ENCODE peak calls at places on chromosome 20, in four cellular contexts. H is K562, K is HepG2, P is A549. M is an unnamed sample. For H3K9me3, the result is how much of the 10 kb centered on the place peaks cover.

GRCh38 chr20:19697415-19697814 is 60.6 kb upstream of the RIN2 start:
- DNase-seq in H (no peak), K (no peak), P (no peak), M (no peak)

GRCh38 chr20:46371656-46372055 is 34.8 kb downstream of the ELMO2 start:
- DNase-seq in H (no peak), K (no peak), P (no peak), M (no peak)

GRCh38 chr20:48132834-48133233 is 347.6 kb upstream of the SULF2 start:
- DNase-seq in H (no peak), K (no peak), P (no peak), M (no peak)

GRCh38 chr20:10217517-10218410 is 866 bp upstream of the SNAP25 start:
- DNase-seq in H (no peak), K (no peak), P (peak), M (peak)

GRCh38 chr20:49247169-49247734 is 28.0 kb downstream of the DDX27 start:
- DNase-seq in H (no peak), K (no peak), P (no peak), M (no peak)

GRCh38 chr20:30611239-30611984 is 646.1 kb upstream of the DEFB115 start:
- DNase-seq in H (no peak), K (no peak), P (no peak), M (no peak)

GRCh38 chr20:44572551-44573500 is 9.6 kb upstream of the PKIG start:
- DNase-seq in H (no peak), K (no peak), P (no peak), M (no peak)

GRCh38 chr20:35820715-35821114 is 48.9 kb downstream of the PHF20 start:
- DNase-seq in H (no peak), K (no peak), P (no peak), M (no peak)

GRCh38 chr20:13671500-13672288 is 33.0 kb upstream of the TASP1 start:
- DNase-seq in H (no peak), K (no peak), P (no peak), M (no peak)

GRCh38 chr20:4791121-4791520 is 69.4 kb downstream of the PRND start:
- DNase-seq in H (no peak), K (no peak), P (no peak), M (no peak)

GRCh38 chr20:32820000-32820697 is 395 bp downstream of the MAPRE1 start:
- DNase-seq in H (peak), K (peak), P (peak), M (no peak)

GRCh38 chr20:9503530-9504251 is 10.7 kb upstream of the LAMP5 start:
- DNase-seq in H (no peak), K (no peak), P (no peak), M (no peak)

GRCh38 chr20:25622450-25623224 is 1.2 kb downstream of the NANP start:
- DNase-seq in H (no peak), K (peak), P (no peak), M (no peak)
- H3K9me3 ChIP-seq in H (under half), K (under half), P (under half), M (under half)

GRCh38 chr20:59159091-59159821 is 4.4 kb upstream of the ZNF831 start:
- DNase-seq in H (no peak), K (no peak), P (no peak), M (no peak)

GRCh38 chr20:59158673-59159072 is 4.9 kb upstream of the ZNF831 start:
- DNase-seq in H (no peak), K (no peak), P (no peak), M (no peak)

GRCh38 chr20:59161626-59162170 is 1.9 kb upstream of the ZNF831 start:
- DNase-seq in H (no peak), K (no peak), P (no peak), M (no peak)

GRCh38 chr20:59157961-59158541 is 5.6 kb upstream of the ZNF831 start:
- DNase-seq in H (no peak), K (no peak), P (no peak), M (no peak)

GRCh38 chr20:59159822-59160740 is 3.5 kb upstream of the ZNF831 start:
- DNase-seq in H (no peak), K (no peak), P (no peak), M (no peak)
- TF ChIP-seq EP300 in H (no peak), K (no peak), P (no peak), M (no peak)

GRCh38 chr20:61230-61629 is 26.2 kb upstream of the DEFB125 start:
- DNase-seq in H (no peak), K (no peak), P (no peak), M (no peak)
- H3K9me3 ChIP-seq in H (under half), K (half or more), P (under half), M (under half)

GRCh38 chr20:8432435-8433148 is 300.5 kb downstream of the PLCB1 start:
- DNase-seq in H (no peak), K (no peak), P (no peak), M (no peak)

GRCh38 chr20:8433286-8433685 is 301.2 kb downstream of the PLCB1 start:
- DNase-seq in H (no peak), K (no peak), P (no peak), M (no peak)

GRCh38 chr20:8428988-8429387 is 296.9 kb downstream of the PLCB1 start:
- DNase-seq in H (no peak), K (no peak), P (no peak), M (no peak)

GRCh38 chr20:8434326-8434876 is 302.3 kb downstream of the PLCB1 start:
- DNase-seq in H (no peak), K (no peak), P (no peak), M (no peak)

DNA sequence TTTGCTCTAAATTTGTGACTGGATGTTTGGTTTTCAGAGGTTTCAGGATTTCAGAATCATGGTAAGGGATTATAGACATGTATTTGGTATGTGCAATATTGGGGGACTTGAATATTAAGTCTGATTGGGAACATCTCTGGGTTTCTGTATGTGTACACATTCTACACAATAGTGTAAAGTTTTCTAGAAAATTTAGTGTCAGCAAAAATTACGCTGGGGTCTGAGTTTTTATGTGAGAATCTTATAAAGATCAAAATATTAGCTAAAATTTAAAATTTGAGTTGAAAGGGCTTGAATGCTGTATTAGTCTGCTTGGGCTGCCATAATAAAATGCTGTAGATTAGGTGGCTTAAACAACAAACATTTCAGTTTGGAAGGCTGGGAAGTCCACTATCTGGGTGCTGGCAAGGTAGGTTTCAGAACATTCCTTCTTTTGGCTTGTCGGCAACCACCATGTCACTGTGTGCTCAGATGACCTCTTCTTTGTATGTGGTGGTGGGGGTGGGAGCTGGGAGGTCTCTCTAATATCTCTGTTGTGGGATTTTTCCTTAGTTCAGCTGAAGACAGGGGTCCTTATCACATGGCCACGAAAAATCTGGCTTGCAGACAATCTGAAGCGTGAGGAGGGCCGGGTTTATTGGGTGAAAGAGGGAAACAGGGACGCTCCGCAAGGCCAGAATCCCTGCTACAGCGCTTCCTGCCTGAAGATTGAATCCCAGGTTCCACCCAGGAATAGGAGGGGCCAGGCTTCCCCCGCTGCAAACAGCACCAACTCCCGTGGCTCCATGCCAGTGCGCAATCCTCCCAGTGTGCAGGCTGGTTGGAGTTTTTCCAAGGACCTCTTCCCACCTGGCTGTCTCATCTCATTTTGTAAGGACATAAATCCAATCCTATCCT is 299.7 kb downstream of the PLCB1 start:
- DNase-seq in H (no peak), K (no peak), P (no peak), M (peak)
- TF ChIP-seq EP300 in H (no peak), K (no peak), P (no peak), M (no peak)

GRCh38 chr20:59692139-59692538 is 87.8 kb downstream of the PHACTR3 start:
- DNase-seq in H (no peak), K (no peak), P (no peak), M (no peak)

GRCh38 chr20:59690101-59690500 is 85.8 kb downstream of the PHACTR3 start:
- DNase-seq in H (no peak), K (no peak), P (no peak), M (no peak)

GRCh38 chr20:59688999-59689398 is 84.7 kb downstream of the PHACTR3 start:
- DNase-seq in H (no peak), K (no peak), P (no peak), M (no peak)

GRCh38 chr20:59693587-59693986 is 89.2 kb downstream of the PHACTR3 start:
- DNase-seq in H (no peak), K (no peak), P (no peak), M (no peak)

GRCh38 chr20:59690976-59691375 is 86.6 kb downstream of the PHACTR3 start:
- DNase-seq in H (no peak), K (no peak), P (no peak), M (no peak)
- H3K9me3 ChIP-seq in H (under half), K (under half), P (under half), M (under half)

DNA sequence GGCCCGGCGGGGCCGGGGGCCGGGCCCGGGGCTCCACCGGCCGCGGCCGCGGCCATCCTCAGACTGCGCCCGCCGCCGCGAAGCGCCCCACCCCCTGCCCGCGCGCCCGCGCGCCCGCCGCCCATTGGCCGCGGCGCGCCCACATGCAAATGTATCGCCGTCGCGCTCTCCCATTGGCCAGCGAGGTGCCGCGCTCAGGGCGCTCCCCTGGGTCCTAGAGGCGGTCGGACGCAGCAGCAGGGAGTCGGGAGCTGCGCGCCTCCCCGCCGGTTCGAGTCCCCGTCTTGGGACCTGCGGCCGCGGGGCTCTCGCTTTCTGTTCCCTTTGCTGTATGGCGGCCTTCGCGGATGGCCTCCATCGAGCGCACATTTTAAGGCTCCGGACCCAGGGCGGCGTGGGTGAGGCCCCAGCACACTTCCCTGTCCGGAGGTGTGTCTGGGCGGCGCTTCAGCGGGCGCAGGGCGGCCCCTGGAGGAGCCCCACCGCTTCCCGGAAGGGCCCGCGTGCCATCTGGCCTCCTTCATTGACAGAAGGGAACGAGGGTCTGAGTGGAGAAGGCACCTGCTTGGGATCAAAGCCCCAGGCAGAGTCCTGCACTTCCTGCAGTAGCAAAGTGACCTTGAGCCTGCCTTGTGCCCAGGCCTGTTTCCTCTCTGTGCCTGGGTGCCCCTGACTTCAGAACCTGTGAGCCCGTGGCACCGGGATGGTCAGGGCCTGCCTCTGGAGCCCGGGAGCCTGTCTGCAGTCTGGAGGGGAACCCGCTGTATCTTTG is at the start of gene CABLES2:
- DNase-seq in H (peak), K (peak), P (peak), M (peak)
- TF ChIP-seq EP300 in H (no peak), K (no peak), P (no peak), M (no peak)

M was measured in ovary.